ENCODE peak calls at places on chromosomes 11 and 22, in eight cellular contexts. Z is heart left ventricle; P is right lobe of liver; V is CD8-positive, alpha-beta T cell; D is breast epithelium; H is spleen; G is neural progenitor cell; S is lung. A is an unnamed sample.
A peak's percentile ranks its signal among the peaks of the same experiment; 100 is the strongest.

GRCh38 chr22:39296535-39296934 is 22.9 kb downstream of the RPL3 start:
- DNase-seq in Z (no peak), P (no peak), V (no peak), D (no peak), H (no peak), G (no peak), S (no peak), A (no peak)

GRCh38 chr11:129959687-129960086 is 42.9 kb downstream of the PRDM10 start:
- DNase-seq in Z (no peak), P (no peak), V (no peak), D (no peak), H (no peak), G (no peak), S (no peak), A (no peak)

GRCh38 chr11:106875013-106875412 is 143.3 kb downstream of the GUCY1A2 start:
- DNase-seq in Z (no peak), P (no peak), V (no peak), D (no peak), H (no peak), G (no peak), S (no peak), A (no peak)

GRCh38 chr11:133892584-133893380 is 47.5 kb upstream of the SPATA19 start:
- DNase-seq in Z (no peak), P (no peak), V (no peak), D (no peak), H (no peak), G (no peak), S (no peak), A (no peak)

GRCh38 chr11:19279455-19279854 is 38.7 kb upstream of the E2F8 start:
- DNase-seq in Z (no peak), P (no peak), V (no peak), D (no peak), H (no peak), G (no peak), S (no peak), A (no peak)

GRCh38 chr11:34583818-34584217 is 37.1 kb upstream of the EHF start:
- DNase-seq in Z (no peak), P (peak; percentile 65), V (no peak), D (no peak), H (no peak), G (no peak), S (no peak), A (no peak)

GRCh38 chr11:35171226-35171625 is 32.3 kb downstream of the CD44 start:
- DNase-seq in Z (no peak), P (no peak), V (no peak), D (no peak), H (no peak), G (no peak), S (no peak), A (no peak)

GRCh38 chr11:92455221-92455790 is 230.7 kb downstream of the FAT3 start:
- DNase-seq in Z (no peak), P (no peak), V (no peak), D (no peak), H (no peak), G (no peak), S (no peak), A (no peak)

GRCh38 chr11:69242583-69242940 is 51.4 kb upstream of the MYEOV start:
- DNase-seq in Z (no peak), P (no peak), V (no peak), D (peak; percentile 25), H (no peak), G (no peak), S (no peak), A (peak; percentile 8)

GRCh38 chr11:27395556-27396258 is 32.7 kb upstream of the CCDC34 start:
- DNase-seq in Z (no peak), P (peak; percentile 75), V (no peak), D (no peak), H (no peak), G (peak; percentile 45), S (no peak), A (no peak)

GRCh38 chr22:19850482-19851109 is 4.1 kb downstream of the GNB1L start:
- DNase-seq in Z (no peak), P (no peak), V (no peak), D (no peak), H (no peak), G (no peak), S (no peak), A (no peak)

GRCh38 chr11:293852-294661 is 5.1 kb downstream of the PGGHG start:
- DNase-seq in Z (peak; percentile 21), P (no peak), V (no peak), D (no peak), H (peak; percentile 76), G (no peak), S (no peak), A (no peak)

GRCh38 chr11:61392991-61393595 is 706 bp downstream of the TMEM216 start:
- DNase-seq in Z (no peak), P (no peak), V (no peak), D (no peak), H (no peak), G (peak; percentile 22), S (no peak), A (no peak)

GRCh38 chr11:35111171-35112055 is 27.6 kb upstream of the CD44 start:
- DNase-seq in Z (no peak), P (no peak), V (no peak), D (no peak), H (no peak), G (no peak), S (no peak), A (no peak)

GRCh38 chr11:70247710-70248072 is 22.8 kb upstream of the PPFIA1 start:
- DNase-seq in Z (peak; percentile 70), P (no peak), V (no peak), D (peak; percentile 83), H (no peak), G (no peak), S (no peak), A (no peak)

GRCh38 chr22:46854125-46854870 is 91.8 kb downstream of the TBC1D22A start:
- DNase-seq in Z (peak; percentile 64), P (no peak), V (no peak), D (no peak), H (no peak), G (no peak), S (peak; percentile 50), A (no peak)

GRCh38 chr11:808427-809286 is 1.1 kb upstream of the RPLP2 start:
- DNase-seq in Z (peak; percentile 91), P (no peak), V (no peak), D (no peak), H (peak; percentile 80), G (no peak), S (no peak), A (no peak)

GRCh38 chr11:31655483-31655882 is 145.9 kb downstream of the ELP4 start:
- DNase-seq in Z (no peak), P (no peak), V (no peak), D (no peak), H (no peak), G (peak; percentile 36), S (no peak), A (no peak)

GRCh38 chr11:33264926-33265325 is 7.7 kb downstream of the HIPK3 start:
- DNase-seq in Z (no peak), P (no peak), V (no peak), D (no peak), H (no peak), G (no peak), S (no peak), A (no peak)

GRCh38 chr11:33272338-33273107 is 15.3 kb downstream of the HIPK3 start:
- DNase-seq in Z (no peak), P (no peak), V (no peak), D (no peak), H (no peak), G (no peak), S (no peak), A (no peak)

GRCh38 chr11:33266418-33267215 is 9.4 kb downstream of the HIPK3 start:
- DNase-seq in Z (peak; percentile 67), P (no peak), V (no peak), D (no peak), H (no peak), G (no peak), S (no peak), A (no peak)

GRCh38 chr11:33269822-33270221 is 12.6 kb downstream of the HIPK3 start:
- DNase-seq in Z (no peak), P (no peak), V (no peak), D (no peak), H (no peak), G (no peak), S (no peak), A (no peak)

GRCh38 chr11:33268945-33269567 is 11.9 kb downstream of the HIPK3 start:
- DNase-seq in Z (no peak), P (no peak), V (no peak), D (no peak), H (no peak), G (no peak), S (no peak), A (no peak)
- H3K4me1 ChIP-seq in Z (peaks cover 78% of the 10 kb centered on the region), P (peaks cover 16% of the 10 kb centered on the region), V (peaks cover 2% of the 10 kb centered on the region), D (no peaks in the 10 kb centered on the region), H (peaks cover 76% of the 10 kb centered on the region), G (no peaks in the 10 kb centered on the region), S (peaks cover 23% of the 10 kb centered on the region), A (peaks cover 4% of the 10 kb centered on the region)

GRCh38 chr22:18108187-18108586 is 2.4 kb upstream of the TUBA8 start:
- DNase-seq in Z (no peak), P (no peak), V (no peak), D (no peak), H (no peak), G (no peak), S (no peak), A (no peak)
- H3K9me3 ChIP-seq in Z (no peaks in the 10 kb centered on the region), P (no peaks in the 10 kb centered on the region), V (no peaks in the 10 kb centered on the region), D (no peaks in the 10 kb centered on the region), H (no peaks in the 10 kb centered on the region), G (no peaks in the 10 kb centered on the region), S (peaks cover 3% of the 10 kb centered on the region), A (peaks cover 4% of the 10 kb centered on the region)

GRCh38 chr11:2361565-2361964 is 15.5 kb upstream of the CD81 start:
- DNase-seq in Z (no peak), P (no peak), V (no peak), D (no peak), H (no peak), G (no peak), S (no peak), A (no peak)
- H3K27ac ChIP-seq in Z (no peak overlapping the region), P (no peak overlapping the region), V (no peak overlapping the region), D (no peak overlapping the region), H (no peak overlapping the region), G (no peak overlapping the region), S (no peak overlapping the region), A (no peak overlapping the region)

DNA sequence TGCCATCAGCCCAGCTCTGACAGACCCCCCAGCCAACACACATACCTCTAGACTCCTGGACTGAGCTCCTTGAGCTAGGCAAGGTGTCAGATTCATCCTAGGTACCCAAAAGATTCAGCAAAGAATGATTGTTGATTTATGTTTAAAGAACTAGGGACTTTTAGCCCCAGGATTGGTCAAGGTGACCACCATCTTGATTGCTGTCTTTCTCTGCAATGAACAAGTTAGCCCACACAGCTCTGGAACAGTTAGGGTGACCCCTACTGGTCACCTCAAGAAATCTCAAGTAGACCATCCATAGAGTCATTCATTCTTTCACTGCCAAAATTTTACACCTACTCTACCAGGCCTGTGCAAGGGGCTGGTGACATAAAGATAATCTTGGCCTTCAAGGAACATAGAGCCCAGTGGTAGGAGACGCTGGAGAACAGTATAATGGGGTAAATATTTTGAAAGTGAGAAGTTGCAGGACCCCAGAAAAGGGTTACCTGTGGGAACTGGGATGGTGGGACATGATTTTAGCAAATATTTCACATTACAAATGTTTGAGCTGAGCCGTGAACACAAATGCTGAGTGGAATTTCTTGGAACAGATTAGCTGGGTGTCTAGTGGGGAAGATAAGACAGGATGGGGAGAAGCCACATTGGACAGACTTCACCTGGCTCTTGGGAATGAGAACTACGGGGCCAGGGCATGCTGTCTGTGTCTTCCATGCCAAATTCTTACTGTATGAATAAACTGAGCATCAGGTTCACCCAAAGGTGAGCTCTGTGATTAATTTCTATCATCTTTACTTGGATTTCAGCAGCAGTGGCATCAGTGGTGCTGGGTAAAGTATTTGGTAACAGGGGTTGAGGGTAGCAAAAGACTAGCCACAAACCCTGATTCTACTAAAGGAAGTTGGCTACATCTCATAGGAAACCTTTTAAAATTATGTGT is 39.1 kb downstream of the IRAG1 start:
- DNase-seq in Z (no peak), P (no peak), V (peak; percentile 20), D (no peak), H (no peak), G (peak; percentile 61), S (no peak), A (peak; percentile 11)
- H3K4me1 ChIP-seq in Z (peaks cover 25% of the 10 kb centered on the region), P (no peaks in the 10 kb centered on the region), V (no peaks in the 10 kb centered on the region), D (peaks cover 5% of the 10 kb centered on the region), H (peaks cover 77% of the 10 kb centered on the region), G (peaks cover 5% of the 10 kb centered on the region), S (no peaks in the 10 kb centered on the region), A (no peaks in the 10 kb centered on the region)